ENCODE peak calls at places on chromosomes 1 and 21, in seven cellular contexts. One of them, this sample, is unnamed.

GRCh38 chr1:151047925-151048644 is 534 bp downstream of the C1orf56 start:
- DNase-seq in SJSA1: peak; percentile 71
- DNase-seq in keratinocyte: no peak
- DNase-seq in CD8-positive, alpha-beta memory T cell: peak; percentile 63
- DNase-seq in body of pancreas: peak; percentile 85
- DNase-seq in stomach: peak; percentile 77
- DNase-seq in ovary: peak; percentile 67
- DNase-seq in this sample: no peak

GRCh38 chr21:34669149-34669879 is 520 bp downstream of the CLIC6 start:
- DNase-seq in body of pancreas: no peak
- DNase-seq in CD8-positive, alpha-beta memory T cell: no peak
- DNase-seq in keratinocyte: no peak
- DNase-seq in stomach: peak; percentile 54
- DNase-seq in ovary: peak; percentile 21
- DNase-seq in SJSA1: no peak
- DNase-seq in this sample: no peak

GRCh38 chr1:98458514-98459259 is 202.8 kb upstream of the SNX7 start:
- DNase-seq in ovary: no peak
- DNase-seq in stomach: no peak
- DNase-seq in keratinocyte: no peak
- DNase-seq in CD8-positive, alpha-beta memory T cell: no peak
- DNase-seq in SJSA1: no peak
- DNase-seq in body of pancreas: no peak
- DNase-seq in this sample: no peak

GRCh38 chr1:50829010-50829958 is 130.8 kb downstream of the FAF1 start:
- DNase-seq in ovary: no peak
- DNase-seq in CD8-positive, alpha-beta memory T cell: no peak
- DNase-seq in keratinocyte: no peak
- DNase-seq in body of pancreas: no peak
- DNase-seq in stomach: no peak
- DNase-seq in SJSA1: no peak
- DNase-seq in this sample: no peak

GRCh38 chr1:21175324-21175669 is 1.4 kb downstream of the EIF4G3 start:
- DNase-seq in CD8-positive, alpha-beta memory T cell: peak; percentile 61
- DNase-seq in ovary: no peak
- DNase-seq in stomach: peak; percentile 49
- DNase-seq in SJSA1: peak; percentile 41
- DNase-seq in keratinocyte: no peak
- DNase-seq in body of pancreas: peak; percentile 34
- DNase-seq in this sample: no peak

GRCh38 chr1:234047113-234047512 is 142.6 kb downstream of the SLC35F3 start:
- DNase-seq in body of pancreas: no peak
- DNase-seq in keratinocyte: no peak
- DNase-seq in SJSA1: no peak
- DNase-seq in ovary: no peak
- DNase-seq in stomach: no peak
- DNase-seq in CD8-positive, alpha-beta memory T cell: no peak
- DNase-seq in this sample: no peak

GRCh38 chr1:200150721-200151120 is 123.2 kb downstream of the NR5A2 start:
- DNase-seq in ovary: no peak
- DNase-seq in SJSA1: peak; percentile 64
- DNase-seq in CD8-positive, alpha-beta memory T cell: no peak
- DNase-seq in keratinocyte: no peak
- DNase-seq in body of pancreas: no peak
- DNase-seq in stomach: no peak
- DNase-seq in this sample: peak; percentile 27

GRCh38 chr1:28417441-28418277 is 48.1 kb downstream of the PHACTR4 start:
- DNase-seq in keratinocyte: no peak
- DNase-seq in stomach: no peak
- DNase-seq in body of pancreas: peak; percentile 20
- DNase-seq in SJSA1: peak; percentile 36
- DNase-seq in CD8-positive, alpha-beta memory T cell: no peak
- DNase-seq in ovary: no peak
- DNase-seq in this sample: peak; percentile 89

GRCh38 chr1:230068952-230069684 is 2.1 kb downstream of the GALNT2 start:
- DNase-seq in keratinocyte: no peak
- DNase-seq in SJSA1: peak; percentile 26
- DNase-seq in CD8-positive, alpha-beta memory T cell: no peak
- DNase-seq in body of pancreas: peak; percentile 54
- DNase-seq in stomach: peak; percentile 43
- DNase-seq in ovary: no peak
- DNase-seq in this sample: no peak

GRCh38 chr21:26918318-26919065 is 48.4 kb downstream of the ADAMTS5 start:
- DNase-seq in SJSA1: peak; percentile 55
- DNase-seq in CD8-positive, alpha-beta memory T cell: no peak
- DNase-seq in body of pancreas: no peak
- DNase-seq in stomach: no peak
- DNase-seq in keratinocyte: no peak
- DNase-seq in ovary: no peak
- DNase-seq in this sample: no peak

GRCh38 chr1:116856312-116856711 is 53.4 kb upstream of the PTGFRN start:
- DNase-seq in keratinocyte: no peak
- DNase-seq in stomach: no peak
- DNase-seq in body of pancreas: no peak
- DNase-seq in SJSA1: no peak
- DNase-seq in ovary: no peak
- DNase-seq in CD8-positive, alpha-beta memory T cell: no peak
- DNase-seq in this sample: no peak

GRCh38 chr1:37633040-37633949 is 1.4 kb downstream of the RSPO1 start:
- DNase-seq in SJSA1: no peak
- DNase-seq in ovary: no peak
- DNase-seq in keratinocyte: no peak
- DNase-seq in stomach: no peak
- DNase-seq in CD8-positive, alpha-beta memory T cell: no peak
- DNase-seq in body of pancreas: no peak
- DNase-seq in this sample: no peak

GRCh38 chr1:178397678-178398077 is 99.1 kb downstream of the CLEC20A start:
- DNase-seq in ovary: no peak
- DNase-seq in CD8-positive, alpha-beta memory T cell: no peak
- DNase-seq in keratinocyte: peak; percentile 52
- DNase-seq in body of pancreas: no peak
- DNase-seq in SJSA1: no peak
- DNase-seq in stomach: no peak
- DNase-seq in this sample: no peak

GRCh38 chr1:162709132-162709860 is 77.0 kb downstream of the DDR2 start:
- DNase-seq in CD8-positive, alpha-beta memory T cell: no peak
- DNase-seq in SJSA1: no peak
- DNase-seq in body of pancreas: no peak
- DNase-seq in ovary: no peak
- DNase-seq in stomach: no peak
- DNase-seq in keratinocyte: no peak
- DNase-seq in this sample: no peak

GRCh38 chr1:94401206-94401605 is 17.0 kb upstream of the ABCD3 start:
- DNase-seq in SJSA1: no peak
- DNase-seq in CD8-positive, alpha-beta memory T cell: no peak
- DNase-seq in body of pancreas: no peak
- DNase-seq in ovary: no peak
- DNase-seq in keratinocyte: no peak
- DNase-seq in stomach: no peak
- DNase-seq in this sample: no peak

GRCh38 chr1:230176871-230177411 is 109.9 kb downstream of the GALNT2 start:
- DNase-seq in body of pancreas: peak; percentile 87
- DNase-seq in stomach: no peak
- DNase-seq in SJSA1: no peak
- DNase-seq in ovary: peak; percentile 75
- DNase-seq in keratinocyte: no peak
- DNase-seq in CD8-positive, alpha-beta memory T cell: no peak
- DNase-seq in this sample: no peak

GRCh38 chr1:94971491-94971924 is 44.6 kb upstream of the CNN3 start:
- DNase-seq in body of pancreas: no peak
- DNase-seq in SJSA1: peak; percentile 77
- DNase-seq in keratinocyte: no peak
- DNase-seq in CD8-positive, alpha-beta memory T cell: no peak
- DNase-seq in ovary: no peak
- DNase-seq in stomach: no peak
- DNase-seq in this sample: no peak

GRCh38 chr1:219189021-219189824 is 15.5 kb downstream of the LYPLAL1 start:
- DNase-seq in CD8-positive, alpha-beta memory T cell: no peak
- DNase-seq in keratinocyte: no peak
- DNase-seq in SJSA1: peak; percentile 76
- DNase-seq in stomach: no peak
- DNase-seq in body of pancreas: no peak
- DNase-seq in ovary: no peak
- DNase-seq in this sample: no peak

GRCh38 chr1:219189942-219190341 is 16.3 kb downstream of the LYPLAL1 start:
- DNase-seq in body of pancreas: no peak
- DNase-seq in stomach: no peak
- DNase-seq in SJSA1: no peak
- DNase-seq in ovary: no peak
- DNase-seq in CD8-positive, alpha-beta memory T cell: no peak
- DNase-seq in keratinocyte: no peak
- DNase-seq in this sample: no peak

GRCh38 chr1:219188331-219188803 is 14.7 kb downstream of the LYPLAL1 start:
- DNase-seq in stomach: no peak
- DNase-seq in CD8-positive, alpha-beta memory T cell: no peak
- DNase-seq in keratinocyte: no peak
- DNase-seq in ovary: no peak
- DNase-seq in body of pancreas: no peak
- DNase-seq in SJSA1: no peak
- DNase-seq in this sample: no peak

GRCh38 chr1:219184337-219184736 is 10.7 kb downstream of the LYPLAL1 start:
- DNase-seq in CD8-positive, alpha-beta memory T cell: no peak
- DNase-seq in body of pancreas: no peak
- DNase-seq in keratinocyte: no peak
- DNase-seq in stomach: no peak
- DNase-seq in SJSA1: no peak
- DNase-seq in ovary: no peak
- DNase-seq in this sample: no peak

DNA sequence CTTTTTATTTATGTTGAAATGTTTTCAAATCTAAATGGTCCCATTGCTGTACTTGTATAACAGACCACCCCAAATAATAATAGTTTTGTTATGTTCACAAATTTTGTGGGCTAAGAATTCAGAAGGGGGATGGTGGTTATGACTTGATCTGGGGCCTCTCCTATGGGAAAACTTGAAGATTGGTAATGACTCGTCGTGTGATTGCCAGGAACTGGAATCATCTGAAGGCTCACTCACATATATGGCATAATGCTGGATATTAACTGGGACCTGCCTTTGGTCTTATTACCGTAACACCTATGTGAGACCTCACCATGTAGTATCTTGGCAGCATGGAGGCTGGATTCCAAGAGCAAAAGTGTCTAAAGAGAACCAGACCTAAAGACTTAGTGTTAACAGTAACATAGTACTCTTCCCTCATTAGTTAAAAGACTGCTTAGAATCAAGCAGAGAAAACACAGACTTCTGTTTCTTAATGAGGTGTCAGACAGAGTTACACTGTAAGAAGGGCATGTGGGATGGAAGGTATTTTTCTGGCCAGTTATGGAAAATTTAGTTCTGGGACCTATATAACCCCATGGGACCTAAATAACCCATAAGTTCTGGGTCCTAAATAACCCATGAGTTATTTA is 11.9 kb downstream of the LYPLAL1 start:
- DNase-seq in ovary: no peak
- DNase-seq in SJSA1: no peak
- DNase-seq in stomach: no peak
- DNase-seq in keratinocyte: no peak
- DNase-seq in body of pancreas: no peak
- DNase-seq in CD8-positive, alpha-beta memory T cell: no peak
- DNase-seq in this sample: no peak
- H3K27ac ChIP-seq in ovary: no peak overlapping the region
- H3K27ac ChIP-seq in SJSA1: no peak overlapping the region
- H3K27ac ChIP-seq in stomach: no peak overlapping the region
- H3K27ac ChIP-seq in keratinocyte: no peak overlapping the region
- H3K27ac ChIP-seq in body of pancreas: no peak overlapping the region
- H3K27ac ChIP-seq in CD8-positive, alpha-beta memory T cell: no peak overlapping the region
- H3K27ac ChIP-seq in this sample: no peak overlapping the region

GRCh38 chr1:216765346-216766300 is 42.4 kb upstream of the ESRRG start:
- DNase-seq in body of pancreas: no peak
- DNase-seq in ovary: no peak
- DNase-seq in keratinocyte: no peak
- DNase-seq in CD8-positive, alpha-beta memory T cell: no peak
- DNase-seq in stomach: no peak
- DNase-seq in SJSA1: no peak
- DNase-seq in this sample: no peak
- H3K27ac ChIP-seq in body of pancreas: no peak overlapping the region
- H3K27ac ChIP-seq in ovary: no peak overlapping the region
- H3K27ac ChIP-seq in keratinocyte: no peak overlapping the region
- H3K27ac ChIP-seq in CD8-positive, alpha-beta memory T cell: no peak overlapping the region
- H3K27ac ChIP-seq in stomach: peak overlapping the region; percentile 48
- H3K27ac ChIP-seq in SJSA1: no peak overlapping the region
- H3K27ac ChIP-seq in this sample: peak overlapping the region; percentile 38

DNA sequence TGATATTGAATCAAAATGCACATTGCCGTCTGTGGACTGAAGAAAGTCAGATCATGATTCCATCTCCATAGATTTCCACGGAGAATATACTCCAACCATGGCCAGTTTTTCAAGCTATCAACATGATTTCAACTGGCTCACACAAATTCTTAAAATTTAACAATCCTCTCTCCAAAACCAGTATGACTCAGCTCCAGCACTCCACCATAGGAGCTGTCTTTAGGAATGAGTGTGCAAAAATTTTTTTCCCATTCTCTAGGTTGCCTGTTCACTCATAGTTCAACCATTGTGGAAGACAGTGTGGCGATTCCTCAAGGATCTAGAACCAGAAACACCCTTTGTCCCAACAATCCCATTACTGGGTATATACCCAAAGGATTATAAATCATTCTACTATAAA is 40.8 kb downstream of the RGL1 start:
- DNase-seq in body of pancreas: no peak
- DNase-seq in stomach: no peak
- DNase-seq in ovary: no peak
- DNase-seq in CD8-positive, alpha-beta memory T cell: no peak
- DNase-seq in SJSA1: peak; percentile 33
- DNase-seq in keratinocyte: no peak
- DNase-seq in this sample: no peak
- H3K27ac ChIP-seq in body of pancreas: no peak overlapping the region
- H3K27ac ChIP-seq in stomach: no peak overlapping the region
- H3K27ac ChIP-seq in ovary: no peak overlapping the region
- H3K27ac ChIP-seq in CD8-positive, alpha-beta memory T cell: no peak overlapping the region
- H3K27ac ChIP-seq in SJSA1: peak overlapping the region; percentile 40
- H3K27ac ChIP-seq in keratinocyte: no peak overlapping the region
- H3K27ac ChIP-seq in this sample: no peak overlapping the region

GRCh38 chr1:47438321-47439150 is 692 bp downstream of the FOXD2 start:
- DNase-seq in CD8-positive, alpha-beta memory T cell: peak; percentile 35
- DNase-seq in ovary: no peak
- DNase-seq in SJSA1: peak; percentile 69
- DNase-seq in stomach: no peak
- DNase-seq in keratinocyte: no peak
- DNase-seq in body of pancreas: no peak
- DNase-seq in this sample: no peak

GRCh38 chr1:47437518-47438320 is at the start of gene FOXD2:
- DNase-seq in body of pancreas: peak; percentile 86
- DNase-seq in keratinocyte: no peak
- DNase-seq in stomach: peak; percentile 87
- DNase-seq in SJSA1: peak; percentile 98
- DNase-seq in ovary: peak; percentile 62
- DNase-seq in CD8-positive, alpha-beta memory T cell: peak; percentile 92
- DNase-seq in this sample: no peak

GRCh38 chr1:47435506-47436303 is 2.1 kb upstream of the FOXD2 start:
- DNase-seq in SJSA1: peak; percentile 98
- DNase-seq in CD8-positive, alpha-beta memory T cell: no peak
- DNase-seq in keratinocyte: no peak
- DNase-seq in stomach: no peak
- DNase-seq in ovary: no peak
- DNase-seq in body of pancreas: no peak
- DNase-seq in this sample: no peak

GRCh38 chr1:47436979-47437517 is 796 bp upstream of the FOXD2 start:
- DNase-seq in ovary: no peak
- DNase-seq in keratinocyte: no peak
- DNase-seq in body of pancreas: peak; percentile 33
- DNase-seq in SJSA1: no peak
- DNase-seq in CD8-positive, alpha-beta memory T cell: no peak
- DNase-seq in stomach: no peak
- DNase-seq in this sample: no peak

GRCh38 chr1:47436304-47436978 is 1.4 kb upstream of the FOXD2 start:
- DNase-seq in stomach: peak; percentile 80
- DNase-seq in body of pancreas: peak; percentile 76
- DNase-seq in keratinocyte: no peak
- DNase-seq in CD8-positive, alpha-beta memory T cell: peak; percentile 63
- DNase-seq in ovary: peak; percentile 33
- DNase-seq in SJSA1: peak; percentile 84
- DNase-seq in this sample: no peak
- H3K27ac ChIP-seq in stomach: peak overlapping the region; percentile 89
- H3K27ac ChIP-seq in body of pancreas: no peak overlapping the region
- H3K27ac ChIP-seq in keratinocyte: peak overlapping the region; percentile 20
- H3K27ac ChIP-seq in CD8-positive, alpha-beta memory T cell: peak overlapping the region; percentile 72
- H3K27ac ChIP-seq in ovary: no peak overlapping the region
- H3K27ac ChIP-seq in SJSA1: peak overlapping the region; percentile 89
- H3K27ac ChIP-seq in this sample: peak overlapping the region; percentile 56

This sample was measured in epithelial cell of prostate.